ENCODE peak calls at places on chromosomes 6 and 20, in five cellular contexts. G is fibroblast of mammary gland, C is fibroblast of lung, O is epithelial cell of esophagus, F is heart right ventricle. B is an unnamed sample.

GRCh38 chr20:21074605-21075336 is 31.4 kb downstream of the LINC00237 start:
- DNase-seq in G (peak; percentile 16), C (peak; percentile 28), O (peak; percentile 55), F (no peak), B (no peak)

GRCh38 chr6:98839788-98840361 is 5.5 kb downstream of the POU3F2 start:
- DNase-seq in G (peak; percentile 33), C (peak; percentile 83), O (no peak), F (no peak), B (peak; percentile 58)

GRCh38 chr6:8387942-8388437 is 47.4 kb downstream of the SLC35B3 start:
- DNase-seq in G (no peak), C (no peak), O (no peak), F (no peak), B (no peak)

GRCh38 chr6:2853766-2854393 is 12.2 kb upstream of the SERPINB1 start:
- DNase-seq in G (peak; percentile 87), C (peak; percentile 75), O (peak; percentile 63), F (no peak), B (peak; percentile 82)

GRCh38 chr6:11202513-11203305 is 29.8 kb downstream of the NEDD9 start:
- DNase-seq in G (no peak), C (no peak), O (no peak), F (no peak), B (peak; percentile 82)

GRCh38 chr20:52746768-52747167 is 225.4 kb upstream of the TSHZ2 start:
- DNase-seq in G (no peak), C (no peak), O (no peak), F (no peak), B (no peak)

GRCh38 chr20:25310921-25311728 is 63.2 kb downstream of the PYGB start:
- DNase-seq in G (peak; percentile 88), C (peak; percentile 95), O (peak; percentile 19), F (no peak), B (peak; percentile 67)

GRCh38 chr20:7682916-7683315 is 257.3 kb downstream of the HAO1 start:
- DNase-seq in G (peak; percentile 24), C (no peak), O (no peak), F (no peak), B (no peak)

GRCh38 chr6:42136508-42137191 is 5.8 kb downstream of the C6orf132 start:
- DNase-seq in G (peak; percentile 70), C (peak; percentile 91), O (peak; percentile 85), F (no peak), B (peak; percentile 74)

GRCh38 chr6:55255061-55255571 is 72.2 kb upstream of the GFRAL start:
- DNase-seq in G (no peak), C (no peak), O (no peak), F (no peak), B (no peak)

GRCh38 chr6:14286144-14286543 is 168.6 kb downstream of the CD83 start:
- DNase-seq in G (peak; percentile 90), C (peak; percentile 93), O (peak; percentile 53), F (peak; percentile 34), B (peak; percentile 87)

GRCh38 chr20:3705491-3705969 is 6.9 kb downstream of the SIGLEC1 start:
- DNase-seq in G (no peak), C (no peak), O (no peak), F (no peak), B (no peak)

GRCh38 chr20:48198951-48199431 is 413.7 kb upstream of the SULF2 start:
- DNase-seq in G (peak; percentile 43), C (peak; percentile 35), O (no peak), F (no peak), B (no peak)

GRCh38 chr6:155030148-155030720 is 35.1 kb downstream of the TIAM2 start:
- DNase-seq in G (peak; percentile 61), C (peak; percentile 40), O (no peak), F (no peak), B (no peak)

GRCh38 chr6:48078092-48078491 is 32.9 kb downstream of the PTCHD4 start:
- DNase-seq in G (peak; percentile 57), C (peak; percentile 47), O (peak; percentile 83), F (no peak), B (no peak)

GRCh38 chr20:6921717-6922386 is 154.4 kb downstream of the BMP2 start:
- DNase-seq in G (no peak), C (no peak), O (peak; percentile 55), F (no peak), B (no peak)

GRCh38 chr6:169450097-169450496 is 196.5 kb upstream of the THBS2 start:
- DNase-seq in G (no peak), C (peak; percentile 33), O (no peak), F (no peak), B (peak; percentile 43)

GRCh38 chr6:169445661-169446581 is 192.3 kb upstream of the THBS2 start:
- DNase-seq in G (no peak), C (no peak), O (no peak), F (no peak), B (no peak)

GRCh38 chr6:169451065-169451840 is 197.6 kb upstream of the THBS2 start:
- DNase-seq in G (peak; percentile 40), C (no peak), O (peak; percentile 8), F (no peak), B (no peak)

GRCh38 chr6:169452117-169452868 is 198.6 kb upstream of the THBS2 start:
- DNase-seq in G (peak; percentile 94), C (peak; percentile 90), O (peak; percentile 84), F (peak; percentile 76), B (peak; percentile 89)

GRCh38 chr6:169449221-169449620 is 195.6 kb upstream of the THBS2 start:
- DNase-seq in G (no peak), C (no peak), O (no peak), F (no peak), B (no peak)
- H3K4me3 ChIP-seq in G (no peak overlapping the region), C (no peak overlapping the region), O (no peak overlapping the region), F (no peak overlapping the region), B (no peak overlapping the region)

GRCh38 chr6:149136273-149136912 is 181.1 kb upstream of the TAB2 start:
- DNase-seq in G (no peak), C (no peak), O (no peak), F (no peak), B (no peak)

GRCh38 chr6:149132336-149132735 is 185.2 kb upstream of the TAB2 start:
- DNase-seq in G (no peak), C (no peak), O (no peak), F (no peak), B (no peak)

GRCh38 chr6:149136913-149137286 is 180.6 kb upstream of the TAB2 start:
- DNase-seq in G (no peak), C (no peak), O (no peak), F (no peak), B (no peak)

GRCh38 chr6:149135809-149136208 is 181.7 kb upstream of the TAB2 start:
- DNase-seq in G (no peak), C (no peak), O (no peak), F (no peak), B (no peak)

DNA sequence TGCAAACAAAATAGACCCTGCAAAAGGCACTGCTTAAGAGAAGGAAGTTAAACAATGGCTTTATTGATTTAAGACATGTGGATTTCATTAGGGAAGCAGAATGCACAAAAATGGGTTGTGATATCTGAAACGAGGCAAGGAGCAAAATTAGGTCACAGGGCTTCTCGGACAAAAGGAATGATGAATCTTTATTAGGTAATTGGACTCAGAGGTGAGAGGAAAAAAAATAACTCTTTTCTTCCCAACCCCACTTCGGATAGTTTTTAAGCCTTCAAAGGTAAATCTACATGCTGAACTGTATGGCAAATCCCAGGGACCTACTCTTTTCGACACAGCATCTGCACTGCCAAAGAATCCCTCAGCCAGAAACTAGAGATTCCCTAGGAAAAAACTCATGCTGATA is 183.0 kb upstream of the TAB2 start:
- DNase-seq in G (peak; percentile 74), C (peak; percentile 50), O (no peak), F (no peak), B (peak; percentile 69)
- H3K4me3 ChIP-seq in G (no peak overlapping the region), C (no peak overlapping the region), O (no peak overlapping the region), F (no peak overlapping the region), B (no peak overlapping the region)

GRCh38 chr6:90192857-90193256 is 103.8 kb downstream of the BACH2 start:
- DNase-seq in G (no peak), C (no peak), O (no peak), F (no peak), B (no peak)
- H3K4me3 ChIP-seq in G (no peak overlapping the region), C (no peak overlapping the region), O (no peak overlapping the region), F (no peak overlapping the region), B (no peak overlapping the region)

GRCh38 chr6:108156938-108157233 is 8.9 kb upstream of the NR2E1 start:
- DNase-seq in G (no peak), C (no peak), O (no peak), F (no peak), B (no peak)
- H3K4me3 ChIP-seq in G (no peak overlapping the region), C (no peak overlapping the region), O (no peak overlapping the region), F (no peak overlapping the region), B (no peak overlapping the region)

GRCh38 chr6:53854843-53855567 is 60.2 kb downstream of the LRRC1 start:
- DNase-seq in G (no peak), C (no peak), O (peak; percentile 90), F (no peak), B (no peak)
- H3K4me3 ChIP-seq in G (no peak overlapping the region), C (no peak overlapping the region), O (no peak overlapping the region), F (no peak overlapping the region), B (no peak overlapping the region)

GRCh38 chr6:16759646-16760535 is 1.4 kb downstream of the ATXN1 start:
- DNase-seq in G (peak; percentile 83), C (peak; percentile 89), O (peak; percentile 87), F (peak; percentile 93), B (peak; percentile 91)

GRCh38 chr6:16760536-16761468 is at the start of gene ATXN1:
- DNase-seq in G (peak; percentile 65), C (no peak), O (peak; percentile 65), F (peak; percentile 73), B (no peak)

GRCh38 chr6:16757332-16757731 is 3.9 kb downstream of the ATXN1 start:
- DNase-seq in G (peak; percentile 40), C (no peak), O (no peak), F (no peak), B (no peak)

GRCh38 chr6:16758163-16758975 is 2.9 kb downstream of the ATXN1 start:
- DNase-seq in G (peak; percentile 34), C (peak; percentile 58), O (no peak), F (no peak), B (peak; percentile 53)

GRCh38 chr6:16759181-16759645 is 2.0 kb downstream of the ATXN1 start:
- DNase-seq in G (peak; percentile 26), C (peak; percentile 47), O (no peak), F (no peak), B (peak; percentile 54)
- H3K4me3 ChIP-seq in G (peak overlapping the region; percentile 70), C (peak overlapping the region; percentile 93), O (peak overlapping the region; percentile 61), F (peak overlapping the region; percentile 82), B (peak overlapping the region; percentile 93)

GRCh38 chr20:54474866-54475265 is 527 bp upstream of the DOK5 start:
- DNase-seq in G (no peak), C (no peak), O (no peak), F (no peak), B (no peak)
- H3K4me3 ChIP-seq in G (peak overlapping the region; percentile 67), C (peak overlapping the region; percentile 93), O (no peak overlapping the region), F (peak overlapping the region; percentile 65), B (no peak overlapping the region)

DNA sequence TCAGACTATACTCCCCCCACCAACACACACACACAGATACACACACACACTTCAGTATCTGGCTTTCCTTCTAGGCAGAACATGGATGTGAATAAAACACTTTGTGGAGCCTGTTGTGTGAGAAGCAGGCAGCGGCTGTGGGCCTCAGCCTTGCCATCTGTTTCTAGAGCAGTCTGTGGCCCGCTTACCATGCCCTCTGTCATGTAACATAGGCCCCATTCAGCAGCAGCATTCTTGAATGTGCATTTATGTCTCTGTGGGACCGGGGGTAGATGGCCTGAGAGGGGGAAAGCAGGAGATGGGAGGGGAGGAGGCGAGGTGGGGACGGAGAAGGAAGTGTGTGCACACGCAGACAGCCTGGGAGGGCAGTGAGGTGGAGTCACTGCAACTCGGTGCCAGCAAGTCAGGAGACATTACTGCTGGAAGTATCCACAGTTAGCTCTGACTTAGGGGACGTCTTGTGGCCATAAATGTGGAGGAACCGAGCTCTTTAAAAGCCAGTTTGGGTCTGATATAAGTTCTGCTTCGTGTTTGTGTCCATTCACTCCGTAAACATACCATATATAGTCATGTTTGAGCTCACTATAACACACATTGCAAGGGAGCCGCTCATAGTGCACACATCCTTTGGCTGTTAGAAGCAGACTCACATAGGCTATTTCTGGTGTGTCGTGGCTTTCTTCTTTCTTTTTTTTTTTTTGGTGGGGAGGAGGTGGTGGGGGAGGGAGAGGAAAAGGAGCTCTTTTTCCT is 38.5 kb downstream of the RREB1 start:
- DNase-seq in G (peak; percentile 69), C (peak; percentile 79), O (peak; percentile 60), F (peak; percentile 44), B (peak; percentile 69)
- H3K4me3 ChIP-seq in G (no peak overlapping the region), C (no peak overlapping the region), O (peak overlapping the region; percentile 11), F (no peak overlapping the region), B (no peak overlapping the region)